ENCODE peak calls at places on chromosomes 5 and 9, in five cellular contexts. B is CD8-positive, alpha-beta T cell; J is OCI-LY7; X is endodermal cell; H is MM.1S. P is an unnamed sample.

GRCh38 chr9:91803970-91804752 is 145.9 kb downstream of the ROR2 start:
- DNase-seq in J (no peak), B (no peak), X (peak; percentile 48), H (no peak), P (no peak)

GRCh38 chr5:127442085-127442484 is 75.4 kb upstream of the PRRC1 start:
- DNase-seq in B (no peak), H (peak; percentile 18), J (peak; percentile 8), X (no peak), P (no peak)

GRCh38 chr9:105681724-105682123 is 12.6 kb upstream of the TMEM38B start:
- DNase-seq in H (no peak), B (no peak), X (no peak), J (no peak), P (no peak)

GRCh38 chr5:168159425-168159824 is 132.0 kb upstream of the WWC1 start:
- DNase-seq in H (peak; percentile 24), X (peak; percentile 77), B (no peak), J (peak; percentile 4), P (no peak)

GRCh38 chr5:65332591-65332990 is 149.1 kb downstream of the ADAMTS6 start:
- DNase-seq in X (no peak), J (no peak), H (no peak), B (no peak), P (no peak)

GRCh38 chr9:109253637-109254284 is 67.1 kb downstream of the EPB41L4B start:
- DNase-seq in H (no peak), J (no peak), X (peak; percentile 42), B (no peak), P (no peak)

GRCh38 chr5:50853151-50853550 is 186.7 kb downstream of the PARP8 start:
- DNase-seq in J (peak; percentile 93), X (no peak), H (peak; percentile 83), B (no peak), P (no peak)

GRCh38 chr5:72268753-72269410 is 51.2 kb downstream of the MRPS27 start:
- DNase-seq in X (peak; percentile 80), H (peak; percentile 58), B (peak; percentile 31), J (peak; percentile 62), P (no peak)

GRCh38 chr5:78757269-78758053 is 108.9 kb upstream of the LHFPL2 start:
- DNase-seq in B (no peak), J (no peak), X (no peak), H (peak; percentile 24), P (no peak)

GRCh38 chr9:89999176-89999533 is 394.3 kb downstream of the GADD45G start:
- DNase-seq in J (no peak), X (no peak), H (no peak), B (no peak), P (no peak)

GRCh38 chr9:89994988-89995613 is 390.3 kb downstream of the GADD45G start:
- DNase-seq in X (peak; percentile 60), H (no peak), B (no peak), J (no peak), P (no peak)

GRCh38 chr9:89993678-89994630 is 389.1 kb downstream of the GADD45G start:
- DNase-seq in B (no peak), J (no peak), X (peak; percentile 77), H (no peak), P (no peak)

GRCh38 chr9:89996717-89997116 is 391.9 kb downstream of the GADD45G start:
- DNase-seq in J (peak; percentile 14), B (no peak), H (no peak), X (no peak), P (no peak)

DNA sequence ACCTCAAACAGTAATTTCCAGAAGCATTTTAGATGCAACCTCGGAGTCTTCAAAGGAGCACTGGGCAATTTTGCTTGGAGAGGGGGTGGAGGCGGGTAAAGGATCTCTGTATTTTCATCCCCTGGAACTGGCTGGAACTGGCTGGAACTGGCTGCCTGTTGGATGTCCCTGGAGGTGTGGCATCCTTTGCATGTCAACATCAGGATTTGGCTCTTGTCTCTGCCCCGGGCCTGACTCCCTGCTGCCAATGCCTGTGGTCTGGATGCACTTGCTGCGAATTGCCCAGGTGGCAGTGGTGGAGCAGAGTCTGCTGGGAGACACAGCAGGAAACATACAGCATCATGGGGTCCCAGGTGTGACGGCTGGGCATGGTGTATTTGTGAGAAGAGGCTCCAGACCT is 391.3 kb downstream of the GADD45G start:
- DNase-seq in B (no peak), H (no peak), X (peak; percentile 50), J (no peak), P (no peak)
- TF ChIP-seq CTCF in B (no peak), H (no peak), X (no peak), J (no peak), P (no peak)

GRCh38 chr9:116380496-116380995 is 227.0 kb downstream of the PAPPA start:
- DNase-seq in H (no peak), X (no peak), J (no peak), B (no peak), P (no peak)
- H3K4me3 ChIP-seq in H (no peak overlapping the region), X (no peak overlapping the region), J (no peak overlapping the region), B (no peak overlapping the region), P (no peak overlapping the region)

GRCh38 chr9:127943011-127943662 is 5.5 kb upstream of the DPM2 start:
- DNase-seq in H (no peak), J (no peak), X (no peak), B (no peak), P (no peak)
- TF ChIP-seq CTCF in H (no peak), J (no peak), X (no peak), B (no peak), P (no peak)

GRCh38 chr9:121296213-121297127 is 28.5 kb downstream of the GSN start:
- DNase-seq in B (no peak), J (no peak), X (no peak), H (no peak), P (no peak)

GRCh38 chr9:121292801-121293241 is 24.9 kb downstream of the GSN start:
- DNase-seq in J (no peak), X (no peak), B (no peak), H (no peak), P (no peak)

GRCh38 chr9:121295662-121296191 is 27.8 kb downstream of the GSN start:
- DNase-seq in J (no peak), H (no peak), X (no peak), B (no peak), P (no peak)

GRCh38 chr9:121294866-121295661 is 27.1 kb downstream of the GSN start:
- DNase-seq in J (no peak), X (no peak), B (no peak), H (no peak), P (no peak)

GRCh38 chr9:121294181-121294743 is 26.3 kb downstream of the GSN start:
- DNase-seq in H (no peak), X (no peak), B (no peak), J (no peak), P (no peak)
- H3K4me3 ChIP-seq in H (no peak overlapping the region), X (no peak overlapping the region), B (no peak overlapping the region), J (no peak overlapping the region), P (no peak overlapping the region)

DNA sequence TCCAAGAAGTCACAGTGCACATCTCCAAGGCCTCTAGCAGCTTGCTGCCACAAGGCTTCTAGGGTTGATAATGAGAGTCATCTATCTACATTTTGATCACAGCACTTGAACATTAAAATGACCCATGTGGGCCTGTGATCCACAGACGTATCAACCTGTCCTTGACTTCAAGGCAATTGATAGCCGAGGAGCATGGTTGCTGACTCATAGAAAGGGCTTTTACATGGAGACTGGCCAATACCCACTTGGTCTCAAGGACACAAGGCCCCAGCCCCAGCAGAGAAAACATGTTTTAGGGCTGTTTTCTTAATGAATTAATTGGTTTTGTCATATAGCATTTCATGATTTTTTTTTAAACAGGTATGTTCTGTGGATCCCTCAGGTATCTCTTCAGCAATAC is 314.0 kb downstream of the SEMA5A start:
- DNase-seq in H (no peak), J (no peak), B (no peak), X (no peak), P (no peak)
- TF ChIP-seq CTCF in H (no peak), J (no peak), B (no peak), X (no peak), P (no peak)